ENCODE peak calls at places on chromosomes 13 and 19, in four cellular contexts. P, G, M and B are unnamed samples.

GRCh38 chr19:48250290-48251025 is 5.3 kb downstream of the CARD8 start:
- DNase-seq in P (no peak), G (no peak), M (no peak), B (no peak)

GRCh38 chr19:51722492-51722891 is 1.3 kb downstream of the HAS1 start:
- DNase-seq in P (no peak), G (no peak), M (no peak), B (no peak)

GRCh38 chr13:108947551-108948030 is 318.2 kb downstream of the MYO16 start:
- DNase-seq in P (peak), G (no peak), M (no peak), B (peak)

GRCh38 chr13:79776538-79776937 is 295.6 kb downstream of the NDFIP2 start:
- DNase-seq in P (no peak), G (no peak), M (no peak), B (no peak)

GRCh38 chr19:7857727-7858701 is 16.2 kb downstream of the PRR36 start:
- DNase-seq in P (no peak), G (peak), M (no peak), B (no peak)

GRCh38 chr13:59601993-59602392 is 561.7 kb downstream of the DIAPH3 start:
- DNase-seq in P (no peak), G (no peak), M (no peak), B (no peak)

GRCh38 chr19:37966211-37967072 is 59.4 kb downstream of the SIPA1L3 start:
- DNase-seq in P (no peak), G (no peak), M (no peak), B (no peak)

GRCh38 chr19:45122832-45123231 is 29.9 kb downstream of the PPP1R37 start:
- DNase-seq in P (no peak), G (no peak), M (no peak), B (no peak)

GRCh38 chr13:49342404-49342803 is 94.7 kb downstream of the CDADC1 start:
- DNase-seq in P (no peak), G (no peak), M (no peak), B (no peak)

GRCh38 chr13:109884462-109884861 is 98.1 kb upstream of the IRS2 start:
- DNase-seq in P (no peak), G (no peak), M (no peak), B (no peak)

GRCh38 chr13:23770428-23770827 is 118.8 kb downstream of the MIPEP start:
- DNase-seq in P (no peak), G (no peak), M (no peak), B (no peak)

GRCh38 chr19:14479985-14480694 is 5.0 kb upstream of the PTGER1 start:
- DNase-seq in P (no peak), G (no peak), M (peak), B (no peak)

GRCh38 chr19:17834350-17835181 is 13.2 kb downstream of the JAK3 start:
- DNase-seq in P (no peak), G (no peak), M (no peak), B (no peak)

GRCh38 chr13:32901994-32902780 is 114.0 kb upstream of the KL start:
- DNase-seq in P (no peak), G (no peak), M (no peak), B (no peak)

GRCh38 chr19:456547-457110 is 4.2 kb downstream of the SHC2 start:
- DNase-seq in P (no peak), G (no peak), M (no peak), B (no peak)

GRCh38 chr13:63206431-63206830 is 1790.8 kb upstream of the PCDH20 start:
- DNase-seq in P (no peak), G (no peak), M (no peak), B (no peak)